ENCODE peak calls at places on chromosomes 1 and 21, in five cellular contexts. C, H, X, L and Y are unnamed samples.

GRCh38 chr1:97942161-97943123 is 21.6 kb upstream of the DPYD start:
- DNase-seq in C (no peak), H (no peak), X (no peak), L (no peak), Y (no peak)

GRCh38 chr1:105793541-105794146 is 1262.8 kb upstream of the PRMT6 start:
- DNase-seq in C (peak), H (no peak), X (no peak), L (peak), Y (no peak)

GRCh38 chr1:87787551-87787950 is 458.9 kb downstream of the LMO4 start:
- DNase-seq in C (no peak), H (no peak), X (no peak), L (peak), Y (no peak)

GRCh38 chr1:184527402-184527801 is 140.6 kb downstream of the C1orf21 start:
- DNase-seq in C (no peak), H (no peak), X (no peak), L (no peak), Y (no peak)

GRCh38 chr1:74771913-74772515 is 39.1 kb downstream of the TYW3 start:
- DNase-seq in C (peak), H (no peak), X (no peak), L (peak), Y (no peak)

GRCh38 chr1:210302501-210302900 is 26.2 kb upstream of the HHAT start:
- DNase-seq in C (no peak), H (no peak), X (peak), L (no peak), Y (no peak)

GRCh38 chr1:201371841-201372240 is 5.6 kb downstream of the TNNT2 start:
- DNase-seq in C (no peak), H (no peak), X (no peak), L (no peak), Y (no peak)

GRCh38 chr1:12620142-12620865 is 2.3 kb upstream of the DHRS3 start:
- DNase-seq in C (no peak), H (no peak), X (no peak), L (no peak), Y (no peak)

GRCh38 chr1:211352985-211353515 is 26.4 kb downstream of the TRAF5 start:
- DNase-seq in C (peak), H (peak), X (no peak), L (no peak), Y (no peak)

GRCh38 chr21:27062441-27062840 is 95.6 kb upstream of the ADAMTS5 start:
- DNase-seq in C (no peak), H (no peak), X (no peak), L (no peak), Y (no peak)

GRCh38 chr21:39720126-39720778 is 24.7 kb upstream of the IGSF5 start:
- DNase-seq in C (no peak), H (no peak), X (no peak), L (peak), Y (no peak)

GRCh38 chr21:44375281-44375651 is 21.8 kb downstream of the TRPM2 start:
- DNase-seq in C (no peak), H (peak), X (peak), L (no peak), Y (peak)

GRCh38 chr1:235888119-235888643 is 21.5 kb upstream of the LYST start:
- DNase-seq in C (peak), H (no peak), X (no peak), L (no peak), Y (no peak)

GRCh38 chr1:179083533-179083932 is 1.7 kb downstream of the TOR3A start:
- DNase-seq in C (no peak), H (no peak), X (no peak), L (no peak), Y (no peak)

GRCh38 chr1:5644281-5645134 is 347.7 kb downstream of the NPHP4 start:
- DNase-seq in C (no peak), H (no peak), X (no peak), L (no peak), Y (no peak)

GRCh38 chr1:110551278-110551809 is 32.4 kb upstream of the KCNA10 start:
- DNase-seq in C (no peak), H (no peak), X (no peak), L (no peak), Y (no peak)

GRCh38 chr1:42136466-42136865 is 16.7 kb upstream of the GUCA2B start:
- DNase-seq in C (no peak), H (no peak), X (no peak), L (no peak), Y (no peak)

GRCh38 chr1:155967410-155968400 is 10.6 kb downstream of the ARHGEF2 start:
- DNase-seq in C (no peak), H (no peak), X (no peak), L (no peak), Y (no peak)

GRCh38 chr1:95752515-95753381 is 518.7 kb downstream of the RWDD3 start:
- DNase-seq in C (no peak), H (no peak), X (no peak), L (no peak), Y (no peak)

GRCh38 chr1:63967901-63968300 is 194.1 kb downstream of the ROR1 start:
- DNase-seq in C (no peak), H (no peak), X (no peak), L (no peak), Y (no peak)

GRCh38 chr1:15323989-15324866 is 77.2 kb downstream of the FHAD1 start:
- DNase-seq in C (no peak), H (peak), X (no peak), L (no peak), Y (no peak)

GRCh38 chr1:59018446-59018845 is 234.6 kb upstream of the JUN start:
- DNase-seq in C (no peak), H (no peak), X (no peak), L (no peak), Y (no peak)

GRCh38 chr1:59014827-59015226 is 231.0 kb upstream of the JUN start:
- DNase-seq in C (no peak), H (no peak), X (no peak), L (no peak), Y (no peak)

GRCh38 chr1:59017501-59018231 is 233.8 kb upstream of the JUN start:
- DNase-seq in C (no peak), H (no peak), X (no peak), L (peak), Y (no peak)

GRCh38 chr1:59015708-59016107 is 231.9 kb upstream of the JUN start:
- DNase-seq in C (no peak), H (no peak), X (no peak), L (peak), Y (no peak)

GRCh38 chr1:59016390-59016789 is 232.5 kb upstream of the JUN start:
- DNase-seq in C (no peak), H (no peak), X (no peak), L (peak), Y (no peak)
- TF ChIP-seq CTCF in C (no peak), H (peak), X (no peak), L (peak), Y (no peak)

GRCh38 chr1:26584022-26584485 is 54.5 kb downstream of the RPS6KA1 start:
- DNase-seq in C (no peak), H (no peak), X (no peak), L (no peak), Y (no peak)
- TF ChIP-seq CTCF in C (peak), H (no peak), X (no peak), L (no peak), Y (peak)

GRCh38 chr1:17359031-17359430 is 13.0 kb upstream of the PADI6 start:
- DNase-seq in C (no peak), H (no peak), X (no peak), L (no peak), Y (no peak)
- TF ChIP-seq CTCF in C (no peak), H (no peak), X (no peak), L (no peak), Y (no peak)

DNA sequence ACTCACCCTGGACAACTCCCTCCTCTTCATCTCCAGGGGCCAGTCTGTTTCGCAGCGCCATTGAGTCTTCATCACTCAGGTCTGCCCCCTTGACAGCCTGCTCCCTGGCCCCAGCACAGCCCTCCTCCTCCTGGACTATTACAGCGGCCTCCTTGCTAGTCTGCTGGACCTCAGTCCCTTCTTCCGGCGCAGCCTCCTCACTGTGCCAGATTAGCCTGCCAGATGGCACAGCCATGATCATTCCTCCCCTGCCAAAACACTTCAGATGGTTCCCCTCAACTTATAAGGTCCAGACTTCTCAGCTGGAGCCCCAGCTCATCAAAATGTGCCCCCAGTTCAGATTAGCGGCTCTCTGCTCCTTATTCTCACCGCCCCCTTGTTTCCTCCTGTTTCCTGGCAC is 7.0 kb upstream of the CELSR2 start:
- DNase-seq in C (no peak), H (no peak), X (no peak), L (no peak), Y (no peak)
- TF ChIP-seq CTCF in C (no peak), H (no peak), X (no peak), L (no peak), Y (no peak)

DNA sequence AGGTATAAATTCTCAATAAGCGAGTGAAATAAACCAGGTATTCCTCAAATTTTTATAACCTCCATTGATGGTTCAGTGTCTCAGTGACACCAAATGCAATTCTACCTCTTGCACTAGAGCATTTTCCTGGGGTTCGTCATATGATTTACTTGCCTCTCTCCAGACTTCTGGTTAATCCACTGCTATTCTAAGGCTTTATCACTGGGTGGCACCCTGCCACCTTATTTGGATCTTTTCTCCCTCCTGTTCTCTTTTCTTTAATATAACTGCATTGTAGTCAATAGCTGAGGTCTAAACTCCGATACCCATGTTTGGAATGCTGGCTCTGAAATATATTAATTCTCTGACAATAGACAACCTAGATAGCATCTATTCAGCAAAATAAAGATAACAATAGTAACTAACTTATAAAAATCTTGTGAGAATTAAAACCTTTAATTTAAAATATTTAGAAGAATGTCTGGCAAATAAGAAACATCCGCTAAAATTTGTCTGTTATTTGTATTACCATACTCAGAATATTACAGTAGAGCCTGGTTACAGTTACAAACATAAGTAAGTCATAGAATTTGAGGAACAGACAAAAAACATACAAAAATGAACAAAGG is 436.4 kb downstream of the PLA2G4A start:
- DNase-seq in C (no peak), H (no peak), X (no peak), L (peak), Y (no peak)
- TF ChIP-seq CTCF in C (peak), H (peak), X (no peak), L (peak), Y (no peak)

GRCh38 chr1:30724175-30724574 is 790 bp upstream of the MATN1 start:
- DNase-seq in C (no peak), H (no peak), X (no peak), L (no peak), Y (no peak)
- TF ChIP-seq CTCF in C (no peak), H (no peak), X (no peak), L (peak), Y (peak)

GRCh38 chr1:93730621-93731020 is 49.0 kb upstream of the BCAR3 start:
- DNase-seq in C (no peak), H (no peak), X (no peak), L (no peak), Y (no peak)

GRCh38 chr1:93734999-93735398 is 53.4 kb upstream of the BCAR3 start:
- DNase-seq in C (no peak), H (no peak), X (no peak), L (no peak), Y (no peak)

GRCh38 chr1:93733340-93733739 is 51.7 kb upstream of the BCAR3 start:
- DNase-seq in C (no peak), H (no peak), X (no peak), L (no peak), Y (no peak)

GRCh38 chr1:93729502-93729901 is 47.9 kb upstream of the BCAR3 start:
- DNase-seq in C (no peak), H (no peak), X (no peak), L (no peak), Y (no peak)

DNA sequence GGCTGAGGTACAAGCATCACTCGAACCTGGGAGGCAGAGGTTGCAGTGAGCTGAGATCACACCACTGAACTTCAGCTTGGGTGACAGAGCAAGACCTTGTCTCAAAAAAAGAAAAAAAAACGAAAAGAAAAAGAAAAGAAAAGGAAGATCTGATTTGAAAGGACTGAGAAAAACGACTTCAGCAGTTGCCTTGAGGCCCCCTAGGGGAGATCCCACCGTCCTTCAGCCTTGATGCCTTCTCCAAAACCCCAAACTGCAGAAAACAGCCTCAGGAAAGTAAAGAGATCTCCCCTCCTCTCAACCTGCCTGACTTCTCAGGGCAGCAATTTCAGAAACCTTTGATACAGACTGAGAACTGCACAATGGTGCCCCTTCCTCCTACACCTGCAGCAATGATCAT is 50.9 kb upstream of the BCAR3 start:
- DNase-seq in C (no peak), H (no peak), X (no peak), L (no peak), Y (no peak)
- TF ChIP-seq CTCF in C (no peak), H (no peak), X (no peak), L (peak), Y (no peak)

DNA sequence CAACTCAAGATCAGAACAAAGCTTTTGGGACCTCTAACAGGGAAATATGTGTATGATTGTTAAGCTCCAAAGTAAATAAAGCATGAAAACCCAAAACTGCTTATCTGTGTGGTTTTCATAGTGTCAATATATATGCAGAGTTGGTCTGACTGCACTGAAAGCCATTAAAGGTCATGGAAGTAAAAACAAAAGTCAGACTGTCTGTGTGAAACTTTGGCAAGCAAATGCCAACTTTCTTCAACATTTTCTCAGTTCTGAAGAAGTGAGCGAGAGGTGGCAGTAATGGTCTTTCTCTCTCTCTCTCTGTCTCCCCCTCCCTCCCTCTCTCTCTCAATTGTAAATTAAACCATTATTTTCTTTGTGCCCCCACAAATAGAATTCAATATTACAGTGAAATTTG is 100.1 kb upstream of the S1PR1 start:
- DNase-seq in C (peak), H (no peak), X (no peak), L (peak), Y (no peak)
- TF ChIP-seq CTCF in C (peak), H (no peak), X (no peak), L (peak), Y (no peak)